ENCODE peak calls at places on chromosomes 6 and 20, in eight cellular contexts. P, O, Q, R, M, A, T and L are unnamed samples.

GRCh38 chr6:138428943-138429616 is 25.1 kb downstream of the HEBP2 start:
- DNase-seq in P (peak), O (peak), A (no peak), Q (peak), R (peak), M (no peak), T (peak), L (no peak)

GRCh38 chr6:146890172-146890571 is 291.4 kb downstream of the ADGB start:
- DNase-seq in M (no peak), Q (no peak), A (no peak), T (no peak), P (no peak), O (no peak), R (no peak), L (no peak)

GRCh38 chr6:127435717-127436220 is 23.4 kb downstream of the KIAA0408 start:
- DNase-seq in M (no peak), O (no peak), Q (no peak), P (no peak), T (no peak), R (no peak), A (no peak), L (no peak)

GRCh38 chr6:47134476-47135189 is 92.5 kb upstream of the ADGRF1 start:
- DNase-seq in M (no peak), R (peak), O (no peak), A (peak), T (no peak), P (peak), Q (peak), L (peak)

GRCh38 chr20:43910564-43910963 is 4.1 kb upstream of the TOX2 start:
- DNase-seq in O (no peak), M (no peak), A (no peak), R (no peak), Q (no peak), P (no peak), T (no peak), L (no peak)

GRCh38 chr6:13012271-13012670 is 295.7 kb downstream of the PHACTR1 start:
- DNase-seq in T (no peak), Q (no peak), A (peak), M (no peak), R (no peak), O (no peak), P (no peak), L (no peak)

GRCh38 chr20:63106108-63106764 is 99.5 kb upstream of the BHLHE23 start:
- DNase-seq in O (no peak), R (no peak), M (no peak), P (no peak), A (no peak), Q (no peak), T (no peak), L (no peak)

GRCh38 chr6:151659212-151659611 is 148.3 kb upstream of the ESR1 start:
- DNase-seq in R (no peak), A (no peak), T (no peak), O (no peak), P (no peak), M (no peak), Q (no peak), L (no peak)

GRCh38 chr6:5096482-5096881 is 11.3 kb downstream of the PPP1R3G start:
- DNase-seq in P (peak), Q (no peak), O (no peak), R (no peak), T (no peak), M (no peak), A (no peak), L (no peak)

GRCh38 chr6:137920331-137920730 is 53.3 kb downstream of the TNFAIP3 start:
- DNase-seq in O (no peak), T (no peak), M (no peak), Q (no peak), R (no peak), A (no peak), P (no peak), L (no peak)

GRCh38 chr6:167349816-167350215 is 24.9 kb downstream of the TTLL2 start:
- DNase-seq in T (no peak), Q (no peak), A (no peak), M (no peak), P (no peak), R (peak), O (no peak), L (no peak)

GRCh38 chr6:139372326-139373153 is 1.9 kb downstream of the CITED2 start:
- DNase-seq in Q (no peak), M (no peak), P (peak), A (no peak), O (no peak), R (no peak), T (no peak), L (no peak)

GRCh38 chr6:149233056-149233715 is 84.3 kb upstream of the TAB2 start:
- DNase-seq in P (peak), A (no peak), O (no peak), M (no peak), Q (peak), T (no peak), R (peak), L (peak)

GRCh38 chr20:44120676-44121425 is 66.1 kb downstream of the JPH2 start:
- DNase-seq in Q (no peak), R (no peak), O (no peak), T (no peak), P (no peak), A (no peak), M (no peak), L (no peak)

GRCh38 chr20:4324611-4325238 is 309.4 kb upstream of the RNF24 start:
- DNase-seq in T (no peak), P (no peak), A (peak), Q (no peak), R (no peak), O (no peak), M (no peak), L (no peak)

GRCh38 chr20:41181567-41181966 is 44.2 kb downstream of the PLCG1 start:
- DNase-seq in A (no peak), P (no peak), M (no peak), R (no peak), O (no peak), Q (no peak), T (no peak), L (no peak)

GRCh38 chr20:33837096-33837830 is 26.1 kb downstream of the CHMP4B start:
- DNase-seq in R (no peak), T (no peak), O (no peak), A (no peak), Q (no peak), M (no peak), P (no peak), L (no peak)

GRCh38 chr20:20780127-20780822 is 67.8 kb upstream of the RALGAPA2 start:
- DNase-seq in M (peak), R (peak), T (no peak), P (no peak), O (peak), Q (no peak), A (peak), L (no peak)

GRCh38 chr20:38426006-38426405 is 9.1 kb downstream of the SNHG17 start:
- DNase-seq in O (no peak), T (no peak), R (peak), Q (no peak), A (peak), P (peak), M (no peak), L (no peak)

GRCh38 chr6:15662246-15663056 is at the start of gene DTNBP1:
- DNase-seq in T (no peak), M (peak), A (peak), P (peak), Q (no peak), R (peak), O (peak), L (no peak)

GRCh38 chr6:131807644-131808459 is at the start of gene ENPP1:
- DNase-seq in A (no peak), R (peak), T (peak), P (peak), O (peak), Q (peak), M (no peak), L (no peak)

GRCh38 chr6:25320459-25320858 is 41.3 kb downstream of the CARMIL1 start:
- DNase-seq in R (no peak), M (no peak), A (no peak), T (no peak), O (peak), Q (no peak), P (no peak), L (no peak)

GRCh38 chr20:8796088-8796665 is 272.7 kb upstream of the PLCB4 start:
- DNase-seq in R (no peak), O (no peak), M (no peak), T (no peak), A (no peak), P (no peak), Q (no peak), L (no peak)

GRCh38 chr6:24451581-24452041 is 37.8 kb downstream of the GPLD1 start:
- DNase-seq in O (no peak), T (peak), R (no peak), P (peak), M (no peak), Q (no peak), A (no peak), L (no peak)

GRCh38 chr6:91352878-91353277 is 766.0 kb upstream of the MAP3K7 start:
- DNase-seq in O (no peak), Q (no peak), R (no peak), A (no peak), T (no peak), M (no peak), P (no peak), L (no peak)

GRCh38 chr6:163691049-163691448 is 276.5 kb downstream of the QKI start:
- DNase-seq in O (no peak), R (no peak), M (no peak), T (no peak), A (no peak), P (no peak), Q (no peak), L (no peak)

GRCh38 chr6:75818061-75818855 is 69.2 kb downstream of the MYO6 start:
- DNase-seq in M (no peak), O (no peak), R (no peak), P (no peak), T (no peak), Q (no peak), A (no peak), L (no peak)

GRCh38 chr6:13026557-13026956 is 301.8 kb downstream of the TBC1D7 start:
- DNase-seq in M (no peak), O (peak), P (no peak), R (no peak), Q (no peak), A (no peak), T (peak), L (no peak)

GRCh38 chr20:58044286-58044685 is 184.2 kb downstream of the ANKRD60 start:
- DNase-seq in P (no peak), M (no peak), A (no peak), T (no peak), Q (no peak), R (no peak), O (no peak), L (no peak)

GRCh38 chr20:41166201-41167117 is 29.1 kb downstream of the PLCG1 start:
- DNase-seq in O (no peak), R (no peak), A (no peak), T (no peak), P (no peak), M (no peak), Q (no peak), L (no peak)

GRCh38 chr6:24974182-24975171 is 38.7 kb upstream of the RIPOR2 start:
- DNase-seq in O (no peak), M (no peak), P (no peak), Q (no peak), T (no peak), R (no peak), A (no peak), L (no peak)

GRCh38 chr6:3776881-3777507 is 25.5 kb upstream of the PXDC1 start:
- DNase-seq in M (no peak), O (peak), P (no peak), Q (no peak), T (peak), A (no peak), R (peak), L (no peak)

GRCh38 chr20:49544535-49544934 is 23.4 kb downstream of the PTGIS start:
- DNase-seq in Q (no peak), P (no peak), O (no peak), M (no peak), R (no peak), A (no peak), T (no peak), L (no peak)
- H3K27ac ChIP-seq in Q (no peak), P (no peak), O (no peak), M (no peak), R (no peak), A (no peak), T (no peak), L (no peak)

GRCh38 chr20:50605136-50605535 is 86.2 kb downstream of the RIPOR3 start:
- DNase-seq in P (no peak), M (no peak), R (no peak), A (no peak), T (no peak), Q (no peak), O (no peak), L (no peak)
- TF ChIP-seq REST in P (no peak), M (no peak), R (no peak), A (no peak), T (no peak), Q (no peak), O (no peak), L (no peak)

GRCh38 chr6:133240511-133241087 is 558 bp upstream of the EYA4 start:
- DNase-seq in R (no peak), T (peak), A (no peak), P (no peak), Q (no peak), M (no peak), O (peak), L (no peak)
- TF ChIP-seq POLR2AphosphoS5 in R (no peak), T (no peak), A (no peak), P (no peak), Q (no peak), M (no peak), O (no peak), L (no peak)

GRCh38 chr20:23657202-23657601 is 19.4 kb upstream of the CST3 start:
- DNase-seq in A (no peak), P (no peak), O (no peak), M (no peak), Q (no peak), T (no peak), R (no peak), L (no peak)
- H3K27ac ChIP-seq in A (no peak), P (no peak), O (no peak), M (no peak), Q (no peak), T (no peak), R (no peak), L (no peak)

DNA sequence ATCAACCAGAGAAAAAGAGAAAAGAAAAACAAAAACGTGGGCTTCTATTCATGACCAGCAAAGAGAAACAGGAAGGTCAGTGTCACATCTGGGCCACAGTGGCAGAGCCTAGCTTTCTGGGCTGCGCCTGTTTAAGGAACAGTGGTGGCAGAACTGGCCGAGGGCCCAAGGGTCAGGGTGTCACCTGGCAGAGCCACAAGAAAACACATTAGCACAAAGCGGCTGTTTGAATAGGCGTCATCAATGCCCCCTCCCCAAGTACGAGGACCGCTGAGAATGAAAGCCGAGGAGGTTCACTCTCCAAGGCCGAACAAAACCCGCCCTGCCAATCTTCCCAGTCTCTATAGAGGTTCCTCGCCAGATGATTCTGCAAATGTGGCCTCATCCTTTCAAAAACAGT is 125.2 kb upstream of the TRAF3IP2 start:
- DNase-seq in O (no peak), M (no peak), T (no peak), R (no peak), P (no peak), Q (no peak), A (no peak), L (no peak)
- TF ChIP-seq REST in O (no peak), M (no peak), T (no peak), R (no peak), P (no peak), Q (no peak), A (no peak), L (no peak)

DNA sequence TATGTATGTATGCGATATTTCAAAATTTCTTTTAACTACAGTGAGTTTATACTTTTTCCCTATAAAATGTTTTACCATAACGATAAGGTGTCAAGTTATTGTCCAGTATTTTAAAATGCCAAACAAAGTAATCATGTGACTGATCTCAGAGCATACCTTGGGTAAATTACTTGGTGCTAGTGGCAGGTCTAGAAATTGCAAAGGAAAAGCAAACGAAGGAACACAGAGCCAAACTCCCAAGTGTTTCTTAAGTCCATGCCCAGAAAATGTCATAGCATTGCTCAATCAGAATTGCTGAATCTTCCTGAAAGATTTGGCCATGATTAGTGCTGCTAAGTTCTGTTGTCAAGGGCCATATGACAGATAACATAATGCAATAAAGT is 77.5 kb downstream of the CAP2 start:
- DNase-seq in P (no peak), A (no peak), M (no peak), R (no peak), Q (no peak), T (no peak), O (no peak), L (no peak)
- TF ChIP-seq POLR2AphosphoS5 in P (no peak), A (no peak), M (no peak), R (no peak), Q (no peak), T (no peak), O (no peak), L (no peak)

GRCh38 chr20:46408281-46408731 is 1.9 kb upstream of the ELMO2 start:
- DNase-seq in O (no peak), R (peak), Q (no peak), A (no peak), T (no peak), M (no peak), P (no peak), L (no peak)

GRCh38 chr20:46406200-46406985 is at the start of gene ELMO2:
- DNase-seq in O (peak), A (peak), R (peak), M (peak), T (peak), P (peak), Q (peak), L (peak)

GRCh38 chr20:46411637-46412036 is 5.2 kb upstream of the ELMO2 start:
- DNase-seq in T (no peak), R (peak), P (no peak), A (no peak), O (no peak), M (no peak), Q (no peak), L (no peak)

GRCh38 chr20:46406986-46407670 is 713 bp upstream of the ELMO2 start:
- DNase-seq in M (peak), P (no peak), O (peak), R (peak), T (peak), Q (peak), A (peak), L (no peak)

GRCh38 chr20:46407671-46407996 is 1.2 kb upstream of the ELMO2 start:
- DNase-seq in P (no peak), M (no peak), T (no peak), O (no peak), Q (no peak), A (no peak), R (no peak), L (no peak)
- H3K27ac ChIP-seq in P (no peak), M (no peak), T (no peak), O (no peak), Q (no peak), A (no peak), R (peak), L (no peak)

GRCh38 chr20:346640-347316 is at the start of gene NRSN2:
- DNase-seq in P (peak), Q (no peak), O (peak), T (peak), R (peak), A (no peak), M (no peak), L (no peak)
- TF ChIP-seq REST in P (no peak), Q (no peak), O (no peak), T (no peak), R (peak), A (no peak), M (no peak), L (no peak)